ENCODE peak calls at places on chromosomes 3 and 15, in four cellular contexts. One of them, this sample, is unnamed.
A peak's percentile ranks its signal among the peaks of the same experiment; 100 is the strongest.

GRCh38 chr15:38147246-38147645 is 105.4 kb upstream of the SPRED1 start:
- DNase-seq in hippocampal formation: no peak
- DNase-seq in activated T-cell treated with anti-CD3 and anti-CD28 coated beads for 24 hours: no peak
- DNase-seq in stimulated activated CD4-positive, alpha-beta T cell treated with anti-CD3 and anti-CD28 coated beads, Interleukin-4, amount 100 ng/mL, for 4 hours: no peak
- DNase-seq in this sample: no peak

GRCh38 chr3:150376001-150376848 is 31.9 kb upstream of the TSC22D2 start:
- DNase-seq in hippocampal formation: no peak
- DNase-seq in activated T-cell treated with anti-CD3 and anti-CD28 coated beads for 24 hours: no peak
- DNase-seq in stimulated activated CD4-positive, alpha-beta T cell treated with anti-CD3 and anti-CD28 coated beads, Interleukin-4, amount 100 ng/mL, for 4 hours: no peak
- DNase-seq in this sample: no peak

GRCh38 chr3:127161973-127162579 is 30.9 kb upstream of the PRR23E start:
- DNase-seq in hippocampal formation: no peak
- DNase-seq in activated T-cell treated with anti-CD3 and anti-CD28 coated beads for 24 hours: no peak
- DNase-seq in stimulated activated CD4-positive, alpha-beta T cell treated with anti-CD3 and anti-CD28 coated beads, Interleukin-4, amount 100 ng/mL, for 4 hours: no peak
- DNase-seq in this sample: no peak

GRCh38 chr15:62118446-62118964 is 46.6 kb downstream of the C2CD4B start:
- DNase-seq in hippocampal formation: no peak
- DNase-seq in activated T-cell treated with anti-CD3 and anti-CD28 coated beads for 24 hours: no peak
- DNase-seq in stimulated activated CD4-positive, alpha-beta T cell treated with anti-CD3 and anti-CD28 coated beads, Interleukin-4, amount 100 ng/mL, for 4 hours: no peak
- DNase-seq in this sample: no peak

GRCh38 chr3:72270072-72270611 is 485.2 kb upstream of the PROK2 start:
- DNase-seq in hippocampal formation: no peak
- DNase-seq in activated T-cell treated with anti-CD3 and anti-CD28 coated beads for 24 hours: no peak
- DNase-seq in stimulated activated CD4-positive, alpha-beta T cell treated with anti-CD3 and anti-CD28 coated beads, Interleukin-4, amount 100 ng/mL, for 4 hours: no peak
- DNase-seq in this sample: no peak

GRCh38 chr3:85846940-85847339 is 888.2 kb downstream of the CADM2 start:
- DNase-seq in hippocampal formation: no peak
- DNase-seq in activated T-cell treated with anti-CD3 and anti-CD28 coated beads for 24 hours: no peak
- DNase-seq in stimulated activated CD4-positive, alpha-beta T cell treated with anti-CD3 and anti-CD28 coated beads, Interleukin-4, amount 100 ng/mL, for 4 hours: no peak
- DNase-seq in this sample: no peak

GRCh38 chr3:142394921-142395622 is 52.8 kb downstream of the XRN1 start:
- DNase-seq in hippocampal formation: no peak
- DNase-seq in activated T-cell treated with anti-CD3 and anti-CD28 coated beads for 24 hours: no peak
- DNase-seq in stimulated activated CD4-positive, alpha-beta T cell treated with anti-CD3 and anti-CD28 coated beads, Interleukin-4, amount 100 ng/mL, for 4 hours: no peak
- DNase-seq in this sample: no peak

GRCh38 chr15:73914145-73914544 is 12.1 kb upstream of the LOXL1 start:
- DNase-seq in hippocampal formation: no peak
- DNase-seq in activated T-cell treated with anti-CD3 and anti-CD28 coated beads for 24 hours: no peak
- DNase-seq in stimulated activated CD4-positive, alpha-beta T cell treated with anti-CD3 and anti-CD28 coated beads, Interleukin-4, amount 100 ng/mL, for 4 hours: no peak
- DNase-seq in this sample: no peak

GRCh38 chr15:97520689-97521088 is 439.8 kb upstream of the ARRDC4 start:
- DNase-seq in hippocampal formation: no peak
- DNase-seq in activated T-cell treated with anti-CD3 and anti-CD28 coated beads for 24 hours: no peak
- DNase-seq in stimulated activated CD4-positive, alpha-beta T cell treated with anti-CD3 and anti-CD28 coated beads, Interleukin-4, amount 100 ng/mL, for 4 hours: no peak
- DNase-seq in this sample: no peak

GRCh38 chr15:90205050-90205848 is 4.1 kb downstream of the SEMA4B start:
- DNase-seq in hippocampal formation: no peak
- DNase-seq in activated T-cell treated with anti-CD3 and anti-CD28 coated beads for 24 hours: no peak
- DNase-seq in stimulated activated CD4-positive, alpha-beta T cell treated with anti-CD3 and anti-CD28 coated beads, Interleukin-4, amount 100 ng/mL, for 4 hours: no peak
- DNase-seq in this sample: no peak

GRCh38 chr3:131591394-131591990 is 88.7 kb upstream of the MRPL3 start:
- DNase-seq in hippocampal formation: no peak
- DNase-seq in activated T-cell treated with anti-CD3 and anti-CD28 coated beads for 24 hours: no peak
- DNase-seq in stimulated activated CD4-positive, alpha-beta T cell treated with anti-CD3 and anti-CD28 coated beads, Interleukin-4, amount 100 ng/mL, for 4 hours: no peak
- DNase-seq in this sample: no peak

GRCh38 chr3:155676252-155676981 is 68.5 kb downstream of the PLCH1 start:
- DNase-seq in hippocampal formation: peak; percentile 6
- DNase-seq in activated T-cell treated with anti-CD3 and anti-CD28 coated beads for 24 hours: no peak
- DNase-seq in stimulated activated CD4-positive, alpha-beta T cell treated with anti-CD3 and anti-CD28 coated beads, Interleukin-4, amount 100 ng/mL, for 4 hours: no peak
- DNase-seq in this sample: no peak

GRCh38 chr3:96354742-96355141 is 459.7 kb upstream of the EPHA6 start:
- DNase-seq in hippocampal formation: no peak
- DNase-seq in activated T-cell treated with anti-CD3 and anti-CD28 coated beads for 24 hours: no peak
- DNase-seq in stimulated activated CD4-positive, alpha-beta T cell treated with anti-CD3 and anti-CD28 coated beads, Interleukin-4, amount 100 ng/mL, for 4 hours: no peak
- DNase-seq in this sample: no peak

GRCh38 chr15:79065744-79066376 is 24.7 kb downstream of the RASGRF1 start:
- DNase-seq in hippocampal formation: no peak
- DNase-seq in activated T-cell treated with anti-CD3 and anti-CD28 coated beads for 24 hours: no peak
- DNase-seq in stimulated activated CD4-positive, alpha-beta T cell treated with anti-CD3 and anti-CD28 coated beads, Interleukin-4, amount 100 ng/mL, for 4 hours: no peak
- DNase-seq in this sample: no peak

GRCh38 chr3:105473521-105474223 is 107.0 kb downstream of the ALCAM start:
- DNase-seq in hippocampal formation: peak; percentile 29
- DNase-seq in activated T-cell treated with anti-CD3 and anti-CD28 coated beads for 24 hours: no peak
- DNase-seq in stimulated activated CD4-positive, alpha-beta T cell treated with anti-CD3 and anti-CD28 coated beads, Interleukin-4, amount 100 ng/mL, for 4 hours: no peak
- DNase-seq in this sample: no peak

GRCh38 chr3:143334231-143334630 is 214.7 kb downstream of the CHST2 start:
- DNase-seq in hippocampal formation: no peak
- DNase-seq in activated T-cell treated with anti-CD3 and anti-CD28 coated beads for 24 hours: no peak
- DNase-seq in stimulated activated CD4-positive, alpha-beta T cell treated with anti-CD3 and anti-CD28 coated beads, Interleukin-4, amount 100 ng/mL, for 4 hours: no peak
- DNase-seq in this sample: no peak

GRCh38 chr3:55620361-55621025 is 133.4 kb upstream of the WNT5A start:
- DNase-seq in hippocampal formation: no peak
- DNase-seq in activated T-cell treated with anti-CD3 and anti-CD28 coated beads for 24 hours: no peak
- DNase-seq in stimulated activated CD4-positive, alpha-beta T cell treated with anti-CD3 and anti-CD28 coated beads, Interleukin-4, amount 100 ng/mL, for 4 hours: no peak
- DNase-seq in this sample: no peak

GRCh38 chr15:74529911-74530310 is 11.1 kb upstream of the ARID3B start:
- DNase-seq in hippocampal formation: no peak
- DNase-seq in activated T-cell treated with anti-CD3 and anti-CD28 coated beads for 24 hours: no peak
- DNase-seq in stimulated activated CD4-positive, alpha-beta T cell treated with anti-CD3 and anti-CD28 coated beads, Interleukin-4, amount 100 ng/mL, for 4 hours: no peak
- DNase-seq in this sample: no peak

GRCh38 chr3:69330891-69331400 is 54.9 kb downstream of the FRMD4B start:
- DNase-seq in hippocampal formation: no peak
- DNase-seq in activated T-cell treated with anti-CD3 and anti-CD28 coated beads for 24 hours: no peak
- DNase-seq in stimulated activated CD4-positive, alpha-beta T cell treated with anti-CD3 and anti-CD28 coated beads, Interleukin-4, amount 100 ng/mL, for 4 hours: no peak
- DNase-seq in this sample: no peak

This sample was measured in activated T-helper 9 cell treated with anti-CD3 and anti-CD28 coated beads, Interleukin-2, amount 50 U/mL, for 16 hours.